ENCODE peak calls at places on chromosome 15, in nine cellular contexts. W, Q, I, V, P, Y, S, U and N are unnamed samples.

GRCh38 chr15:61227269-61228024 is 1.7 kb downstream of the RORA start:
- DNase-seq in W (no peak), Q (no peak), I (no peak), V (no peak), P (peak), Y (peak), S (no peak), U (no peak), N (no peak)

GRCh38 chr15:75727851-75728715 is 15.4 kb upstream of the CSPG4 start:
- DNase-seq in W (peak), Q (no peak), I (peak), V (peak), P (peak), Y (peak), S (no peak), U (no peak), N (peak)

GRCh38 chr15:39616731-39617455 is 36.0 kb downstream of the THBS1 start:
- DNase-seq in W (no peak), Q (no peak), I (no peak), V (no peak), P (no peak), Y (no peak), S (no peak), U (no peak), N (no peak)

GRCh38 chr15:63610209-63610841 is 13.1 kb downstream of the FBXL22 start:
- DNase-seq in W (no peak), Q (peak), I (peak), V (peak), P (peak), Y (peak), S (peak), U (peak), N (peak)

GRCh38 chr15:99109555-99110021 is 4.7 kb downstream of the SYNM start:
- DNase-seq in W (no peak), Q (no peak), I (no peak), V (no peak), P (no peak), Y (no peak), S (no peak), U (no peak), N (peak)

GRCh38 chr15:28123408-28124023 is 24.4 kb upstream of the OCA2 start:
- DNase-seq in W (no peak), Q (no peak), I (peak), V (peak), P (peak), Y (peak), S (peak), U (no peak), N (peak)

GRCh38 chr15:90022345-90022744 is 21.2 kb downstream of the ZNF710 start:
- DNase-seq in W (no peak), Q (no peak), I (no peak), V (no peak), P (no peak), Y (no peak), S (peak), U (no peak), N (no peak)

GRCh38 chr15:38182900-38183299 is 69.7 kb upstream of the SPRED1 start:
- DNase-seq in W (no peak), Q (no peak), I (no peak), V (no peak), P (no peak), Y (no peak), S (no peak), U (no peak), N (no peak)

GRCh38 chr15:89845305-89845893 is 30.7 kb upstream of the ANPEP start:
- DNase-seq in W (no peak), Q (no peak), I (no peak), V (no peak), P (peak), Y (peak), S (no peak), U (no peak), N (no peak)

GRCh38 chr15:32802296-32802936 is 84.6 kb downstream of the GREM1 start:
- DNase-seq in W (no peak), Q (no peak), I (no peak), V (no peak), P (peak), Y (no peak), S (no peak), U (no peak), N (no peak)

GRCh38 chr15:42349178-42349577 is 10.1 kb upstream of the CAPN3 start:
- DNase-seq in W (no peak), Q (no peak), I (no peak), V (no peak), P (no peak), Y (no peak), S (no peak), U (no peak), N (no peak)

GRCh38 chr15:51331141-51331540 is 7.3 kb downstream of the CYP19A1 start:
- DNase-seq in W (no peak), Q (no peak), I (no peak), V (no peak), P (no peak), Y (no peak), S (no peak), U (no peak), N (no peak)

GRCh38 chr15:45573961-45574629 is 13.1 kb upstream of the BLOC1S6 start:
- DNase-seq in W (no peak), Q (no peak), I (no peak), V (peak), P (peak), Y (no peak), S (peak), U (no peak), N (no peak)

GRCh38 chr15:67103021-67103420 is 37.6 kb downstream of the SMAD3 start:
- DNase-seq in W (no peak), Q (no peak), I (no peak), V (no peak), P (no peak), Y (no peak), S (no peak), U (no peak), N (no peak)

GRCh38 chr15:38894260-38894948 is 329.8 kb upstream of the RASGRP1 start:
- DNase-seq in W (no peak), Q (no peak), I (no peak), V (no peak), P (peak), Y (no peak), S (no peak), U (no peak), N (no peak)

GRCh38 chr15:31295660-31296059 is 31.0 kb upstream of the KLF13 start:
- DNase-seq in W (no peak), Q (no peak), I (no peak), V (no peak), P (no peak), Y (peak), S (peak), U (no peak), N (peak)

GRCh38 chr15:32677238-32677750 is 35.8 kb downstream of the SCG5 start:
- DNase-seq in W (no peak), Q (no peak), I (no peak), V (no peak), P (no peak), Y (no peak), S (no peak), U (no peak), N (no peak)

GRCh38 chr15:70017025-70017424 is 80.7 kb downstream of the TLE3 start:
- DNase-seq in W (no peak), Q (no peak), I (no peak), V (no peak), P (no peak), Y (no peak), S (peak), U (no peak), N (no peak)

GRCh38 chr15:94061041-94061440 is 170.3 kb upstream of the MCTP2 start:
- DNase-seq in W (no peak), Q (no peak), I (no peak), V (no peak), P (no peak), Y (no peak), S (no peak), U (no peak), N (no peak)

GRCh38 chr15:45429974-45430792 is 51.8 kb upstream of the GATM start:
- DNase-seq in W (peak), Q (no peak), I (peak), V (peak), P (peak), Y (peak), S (peak), U (peak), N (peak)

GRCh38 chr15:85329561-85330421 is 50.6 kb upstream of the AKAP13 start:
- DNase-seq in W (no peak), Q (no peak), I (no peak), V (no peak), P (no peak), Y (no peak), S (no peak), U (peak), N (no peak)

GRCh38 chr15:88986949-88987589 is 73.9 kb upstream of the MFGE8 start:
- DNase-seq in W (no peak), Q (no peak), I (no peak), V (no peak), P (no peak), Y (no peak), S (peak), U (no peak), N (peak)

GRCh38 chr15:57684491-57685184 is 21.9 kb upstream of the POLR2M start:
- DNase-seq in W (no peak), Q (no peak), I (no peak), V (no peak), P (no peak), Y (no peak), S (no peak), U (no peak), N (no peak)

GRCh38 chr15:101827257-101827656 is 15.3 kb downstream of the OR4F15 start:
- DNase-seq in W (no peak), Q (no peak), I (no peak), V (no peak), P (no peak), Y (no peak), S (no peak), U (no peak), N (no peak)

GRCh38 chr15:63402498-63403253 is 21.0 kb upstream of the CA12 start:
- DNase-seq in W (no peak), Q (no peak), I (no peak), V (no peak), P (peak), Y (no peak), S (no peak), U (no peak), N (no peak)

GRCh38 chr15:38002883-38003477 is 68.5 kb downstream of the TMCO5A start:
- DNase-seq in W (no peak), Q (no peak), I (no peak), V (no peak), P (peak), Y (peak), S (peak), U (peak), N (no peak)

GRCh38 chr15:58479941-58480340 is 48.1 kb downstream of the LIPC start:
- DNase-seq in W (no peak), Q (no peak), I (no peak), V (no peak), P (no peak), Y (no peak), S (no peak), U (no peak), N (no peak)

GRCh38 chr15:34609658-34610057 is 26.2 kb upstream of the GOLGA8B start:
- DNase-seq in W (no peak), Q (no peak), I (no peak), V (no peak), P (no peak), Y (no peak), S (no peak), U (no peak), N (no peak)

GRCh38 chr15:59340325-59340724 is 32.3 kb downstream of the MYO1E start:
- DNase-seq in W (no peak), Q (no peak), I (no peak), V (no peak), P (no peak), Y (no peak), S (no peak), U (no peak), N (no peak)

GRCh38 chr15:42053914-42054313 is 33.1 kb upstream of the PLA2G4E start:
- DNase-seq in W (no peak), Q (no peak), I (no peak), V (no peak), P (no peak), Y (no peak), S (no peak), U (no peak), N (no peak)

GRCh38 chr15:55824857-55825613 is 82.1 kb upstream of the PRTG start:
- DNase-seq in W (no peak), Q (no peak), I (no peak), V (no peak), P (no peak), Y (no peak), S (no peak), U (no peak), N (no peak)

GRCh38 chr15:68572921-68573320 is 5.9 kb upstream of the CORO2B start:
- DNase-seq in W (no peak), Q (no peak), I (no peak), V (no peak), P (no peak), Y (no peak), S (no peak), U (no peak), N (no peak)

GRCh38 chr15:79629687-79630086 is 197.6 kb downstream of the MINAR1 start:
- DNase-seq in W (no peak), Q (no peak), I (no peak), V (no peak), P (no peak), Y (no peak), S (no peak), U (no peak), N (no peak)

GRCh38 chr15:68674975-68675374 is 96.2 kb downstream of the CORO2B start:
- DNase-seq in W (no peak), Q (no peak), I (no peak), V (no peak), P (no peak), Y (no peak), S (no peak), U (no peak), N (no peak)

GRCh38 chr15:67869700-67870099 is 29.9 kb upstream of the RNU6-1 start:
- DNase-seq in W (no peak), Q (no peak), I (no peak), V (no peak), P (no peak), Y (no peak), S (no peak), U (peak), N (no peak)

GRCh38 chr15:81001180-81002003 is 669 bp downstream of the TLNRD1 start:
- DNase-seq in W (peak), Q (no peak), I (peak), V (peak), P (peak), Y (no peak), S (peak), U (peak), N (peak)

GRCh38 chr15:96893159-96893906 is 562.8 kb downstream of the NR2F2 start:
- DNase-seq in W (no peak), Q (peak), I (no peak), V (no peak), P (peak), Y (peak), S (no peak), U (no peak), N (no peak)

GRCh38 chr15:28888900-28889299 is 3.1 kb downstream of the APBA2 start:
- DNase-seq in W (no peak), Q (no peak), I (no peak), V (no peak), P (no peak), Y (no peak), S (no peak), U (no peak), N (no peak)

GRCh38 chr15:57283774-57284508 is 92.4 kb upstream of the CGNL1 start:
- DNase-seq in W (no peak), Q (no peak), I (no peak), V (no peak), P (no peak), Y (no peak), S (no peak), U (no peak), N (no peak)